ENCODE peak calls at places on chromosome 7, in nine cellular contexts. M, E, Q, I, W, C, N, U and T are unnamed samples.
A peak's percentile ranks its signal among the peaks of the same experiment; 100 is the strongest.

GRCh38 chr7:79403879-79404278 is 49.6 kb downstream of the MAGI2 start:
- DNase-seq in U (no peak), C (no peak), M (no peak), W (no peak), E (no peak), N (no peak), I (no peak), Q (no peak), T (no peak)

GRCh38 chr7:29606830-29607229 is 43.2 kb downstream of the PRR15 start:
- DNase-seq in E (no peak), U (no peak), C (no peak), M (no peak), I (no peak), N (no peak), W (no peak), Q (no peak), T (no peak)

GRCh38 chr7:141361965-141362364 is 189.2 kb upstream of the AGK start:
- DNase-seq in E (no peak), C (no peak), W (no peak), N (no peak), U (no peak), I (no peak), M (no peak), Q (no peak), T (no peak)

GRCh38 chr7:101085000-101085948 is at the start of gene TRIM56:
- DNase-seq in M (peak; percentile 95), E (peak; percentile 93), I (peak; percentile 98), W (peak; percentile 96), C (peak; percentile 87), N (peak; percentile 71), Q (peak; percentile 84), U (peak; percentile 74), T (peak; percentile 94)

GRCh38 chr7:82810558-82811259 is 352.0 kb downstream of the PCLO start:
- DNase-seq in E (no peak), N (peak; percentile 78), Q (peak; percentile 56), I (no peak), W (no peak), U (peak; percentile 83), C (no peak), M (peak; percentile 63), T (no peak)

GRCh38 chr7:158973440-158973839 is 117.1 kb downstream of the DYNC2I1 start:
- DNase-seq in W (no peak), M (no peak), C (no peak), Q (peak; percentile 52), U (no peak), N (peak; percentile 70), I (peak; percentile 69), E (peak; percentile 42), T (no peak)

GRCh38 chr7:24874791-24875190 is 105.2 kb downstream of the OSBPL3 start:
- DNase-seq in Q (peak; percentile 24), W (no peak), M (no peak), U (no peak), E (no peak), I (no peak), N (no peak), C (no peak), T (no peak)

GRCh38 chr7:77529279-77529678 is 7.8 kb upstream of the PTPN12 start:
- DNase-seq in M (no peak), N (no peak), I (no peak), C (no peak), E (no peak), W (no peak), U (no peak), Q (no peak), T (no peak)

GRCh38 chr7:1893451-1893850 is 223.4 kb downstream of the ELFN1 start:
- DNase-seq in E (no peak), C (no peak), W (no peak), Q (no peak), M (no peak), U (no peak), N (no peak), I (peak; percentile 39), T (no peak)

GRCh38 chr7:97307521-97308108 is 190.1 kb downstream of the SDHAF3 start:
- DNase-seq in W (no peak), Q (no peak), U (peak; percentile 0), C (no peak), M (no peak), I (no peak), E (no peak), N (no peak), T (no peak)

GRCh38 chr7:44980393-44981034 is 1.7 kb upstream of the MYO1G start:
- DNase-seq in Q (no peak), N (no peak), U (peak; percentile 83), M (no peak), W (peak; percentile 78), I (peak; percentile 70), E (no peak), C (no peak), T (peak; percentile 65)

GRCh38 chr7:4689151-4689550 is 7.1 kb downstream of the FOXK1 start:
- DNase-seq in N (no peak), U (no peak), C (no peak), M (no peak), W (no peak), I (peak; percentile 30), Q (no peak), E (no peak), T (no peak)

GRCh38 chr7:80498481-80499349 is 13.1 kb downstream of the GNAT3 start:
- DNase-seq in C (no peak), N (no peak), I (no peak), M (no peak), E (no peak), W (no peak), Q (no peak), U (peak; percentile 71), T (no peak)

GRCh38 chr7:95794917-95795515 is 22.7 kb downstream of the DYNC1I1 start:
- DNase-seq in Q (peak; percentile 38), N (peak; percentile 55), U (peak; percentile 30), M (no peak), E (no peak), I (no peak), W (no peak), C (no peak), T (no peak)

GRCh38 chr7:43362652-43363428 is 220.1 kb upstream of the STK17A start:
- DNase-seq in E (no peak), N (no peak), U (peak; percentile 16), W (no peak), M (no peak), Q (peak; percentile 78), I (peak; percentile 73), C (no peak), T (no peak)

GRCh38 chr7:151777511-151777880 is 99.4 kb downstream of the PRKAG2 start:
- DNase-seq in I (no peak), M (no peak), W (no peak), E (no peak), N (no peak), C (no peak), Q (no peak), U (no peak), T (no peak)

GRCh38 chr7:134954197-134955082 is 31.9 kb upstream of the AGBL3 start:
- DNase-seq in M (no peak), N (peak; percentile 43), C (no peak), U (peak; percentile 54), W (no peak), E (no peak), I (no peak), Q (no peak), T (no peak)

GRCh38 chr7:94510582-94511456 is 1.2 kb downstream of the CASD1 start:
- DNase-seq in M (no peak), I (no peak), U (peak; percentile 2), Q (peak; percentile 59), N (peak; percentile 65), C (peak; percentile 27), E (peak; percentile 32), W (peak; percentile 73), T (no peak)

GRCh38 chr7:128735433-128735832 is 3.7 kb upstream of the CALU start:
- DNase-seq in U (no peak), N (no peak), M (peak; percentile 67), C (no peak), E (no peak), Q (peak; percentile 21), I (no peak), W (no peak), T (no peak)

GRCh38 chr7:69184339-69184738 is 413.9 kb upstream of the AUTS2 start:
- DNase-seq in M (no peak), N (no peak), W (no peak), C (no peak), E (no peak), I (no peak), Q (no peak), U (no peak), T (no peak)

GRCh38 chr7:121557034-121557892 is 161.2 kb upstream of the FAM3C start:
- DNase-seq in Q (no peak), N (no peak), W (no peak), I (no peak), U (no peak), E (no peak), C (no peak), M (no peak), T (no peak)

DNA sequence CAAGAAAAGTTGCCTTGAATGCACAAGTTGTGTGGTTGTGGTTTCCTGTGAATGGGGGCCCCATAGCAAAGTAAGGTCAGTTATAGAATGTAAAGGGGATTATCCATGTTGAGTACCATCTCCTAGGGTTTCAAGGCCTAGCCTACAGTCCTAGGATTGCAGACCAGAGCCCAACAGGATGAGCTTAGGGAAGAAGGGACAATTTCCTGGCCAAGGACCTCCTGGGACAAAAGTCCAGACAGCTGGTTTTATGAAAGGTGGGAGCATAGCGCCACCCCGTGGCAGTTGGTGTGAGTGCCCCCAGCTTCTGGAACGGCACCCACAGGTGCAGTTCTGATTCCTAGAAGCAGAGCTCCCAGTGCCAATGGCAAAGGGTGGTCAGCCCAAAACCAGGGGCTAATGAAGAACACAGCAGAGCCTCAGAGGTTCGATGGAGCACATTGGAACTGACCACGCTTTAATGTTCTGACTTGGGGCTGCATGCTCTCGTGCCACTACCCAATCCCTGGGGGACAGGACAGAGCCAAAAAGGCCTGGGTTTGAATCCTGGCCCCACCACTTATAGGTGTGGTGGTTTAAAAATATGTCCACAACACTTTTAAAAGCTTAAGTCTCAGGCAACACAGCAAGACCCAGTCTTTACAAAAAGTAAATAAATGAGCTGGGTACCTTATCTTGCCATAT is 25.8 kb upstream of the TMEM120A start:
- DNase-seq in I (peak; percentile 84), E (peak; percentile 82), U (peak; percentile 54), N (peak; percentile 84), M (peak; percentile 89), C (peak; percentile 75), Q (peak; percentile 78), W (peak; percentile 82), T (peak; percentile 80)
- TF ChIP-seq CTCF in I (peak; percentile 90), E (peak; percentile 21), U (peak; percentile 81), N (peak; percentile 92), M (peak; percentile 89), C (peak; percentile 94), Q (peak; percentile 93), W (peak; percentile 95), T (peak; percentile 87)

GRCh38 chr7:130906575-130906974 is 172.6 kb upstream of the KLF14 start:
- DNase-seq in I (no peak), W (no peak), Q (no peak), U (peak; percentile 15), M (no peak), N (no peak), E (no peak), C (no peak), T (no peak)
- H3K36me3 ChIP-seq in I (peaks cover 2% of the 10 kb centered on the region), W (peaks cover 7% of the 10 kb centered on the region), Q (no peaks in the 10 kb centered on the region), U (peaks cover 49% of the 10 kb centered on the region), M (no peaks in the 10 kb centered on the region), N (no peaks in the 10 kb centered on the region), E (no peaks in the 10 kb centered on the region), C (no peaks in the 10 kb centered on the region), T (peaks cover 3% of the 10 kb centered on the region)

GRCh38 chr7:74584160-74584954 is 73.2 kb upstream of the GTF2I start:
- DNase-seq in I (no peak), Q (no peak), C (no peak), W (no peak), M (no peak), U (no peak), E (no peak), N (no peak), T (no peak)
- TF ChIP-seq CTCF in I (no peak), Q (peak; percentile 28), C (no peak), W (no peak), M (peak; percentile 42), U (no peak), E (no peak), N (peak; percentile 36), T (no peak)

GRCh38 chr7:139741813-139742344 is 35.9 kb downstream of the HIPK2 start:
- DNase-seq in C (no peak), I (no peak), Q (no peak), E (no peak), U (no peak), N (no peak), M (no peak), W (no peak), T (no peak)
- H3K36me3 ChIP-seq in C (no peaks in the 10 kb centered on the region), I (no peaks in the 10 kb centered on the region), Q (no peaks in the 10 kb centered on the region), E (no peaks in the 10 kb centered on the region), U (peaks cover 24% of the 10 kb centered on the region), N (no peaks in the 10 kb centered on the region), M (no peaks in the 10 kb centered on the region), W (no peaks in the 10 kb centered on the region), T (no peaks in the 10 kb centered on the region)